ENCODE peak calls at places on chromosomes 5 and 9, in five cellular contexts. One of them, this sample, is unnamed.

GRCh38 chr5:157820593-157821252 is 38.2 kb downstream of the CLINT1 start:
- DNase-seq in MM.1S: peak
- DNase-seq in cardiac muscle cell: peak
- DNase-seq in AG09319: peak
- DNase-seq in upper lobe of right lung: no peak
- DNase-seq in this sample: peak

GRCh38 chr5:156328176-156328575 is 1.2 kb downstream of the SGCD start:
- DNase-seq in MM.1S: no peak
- DNase-seq in cardiac muscle cell: no peak
- DNase-seq in AG09319: no peak
- DNase-seq in upper lobe of right lung: no peak
- DNase-seq in this sample: no peak

GRCh38 chr5:41109186-41109585 is 38.0 kb upstream of the MROH2B start:
- DNase-seq in MM.1S: no peak
- DNase-seq in cardiac muscle cell: no peak
- DNase-seq in AG09319: no peak
- DNase-seq in upper lobe of right lung: no peak
- DNase-seq in this sample: peak

GRCh38 chr5:65078331-65078730 is 309.6 kb downstream of the CWC27 start:
- DNase-seq in MM.1S: no peak
- DNase-seq in cardiac muscle cell: no peak
- DNase-seq in AG09319: no peak
- DNase-seq in upper lobe of right lung: no peak
- DNase-seq in this sample: peak

GRCh38 chr9:75027187-75028107 is 646 bp downstream of the CARNMT1 start:
- DNase-seq in MM.1S: peak
- DNase-seq in cardiac muscle cell: peak
- DNase-seq in AG09319: no peak
- DNase-seq in upper lobe of right lung: peak
- DNase-seq in this sample: peak

GRCh38 chr9:76423216-76424177 is 29.3 kb upstream of the RFK start:
- DNase-seq in MM.1S: no peak
- DNase-seq in cardiac muscle cell: no peak
- DNase-seq in AG09319: no peak
- DNase-seq in upper lobe of right lung: no peak
- DNase-seq in this sample: no peak

GRCh38 chr5:75668988-75669760 is 48.1 kb downstream of the POC5 start:
- DNase-seq in MM.1S: peak
- DNase-seq in cardiac muscle cell: peak
- DNase-seq in AG09319: no peak
- DNase-seq in upper lobe of right lung: no peak
- DNase-seq in this sample: peak

GRCh38 chr9:14565352-14565956 is 127.8 kb downstream of the ZDHHC21 start:
- DNase-seq in MM.1S: no peak
- DNase-seq in cardiac muscle cell: no peak
- DNase-seq in AG09319: no peak
- DNase-seq in upper lobe of right lung: no peak
- DNase-seq in this sample: no peak

GRCh38 chr5:172383231-172383802 is 71.0 kb downstream of the SH3PXD2B start:
- DNase-seq in MM.1S: no peak
- DNase-seq in cardiac muscle cell: peak
- DNase-seq in AG09319: no peak
- DNase-seq in upper lobe of right lung: no peak
- DNase-seq in this sample: peak

GRCh38 chr5:15752886-15753285 is 252.9 kb downstream of the FBXL7 start:
- DNase-seq in MM.1S: no peak
- DNase-seq in cardiac muscle cell: peak
- DNase-seq in AG09319: no peak
- DNase-seq in upper lobe of right lung: no peak
- DNase-seq in this sample: peak

GRCh38 chr5:169945831-169946261 is 34.4 kb downstream of the INSYN2B start:
- DNase-seq in MM.1S: no peak
- DNase-seq in cardiac muscle cell: peak
- DNase-seq in AG09319: peak
- DNase-seq in upper lobe of right lung: no peak
- DNase-seq in this sample: peak

GRCh38 chr5:154049685-154050084 is 10.9 kb downstream of the MFAP3 start:
- DNase-seq in MM.1S: no peak
- DNase-seq in cardiac muscle cell: no peak
- DNase-seq in AG09319: no peak
- DNase-seq in upper lobe of right lung: no peak
- DNase-seq in this sample: no peak

GRCh38 chr5:80220268-80220897 is 35.5 kb downstream of the SERINC5 start:
- DNase-seq in MM.1S: no peak
- DNase-seq in cardiac muscle cell: no peak
- DNase-seq in AG09319: no peak
- DNase-seq in upper lobe of right lung: no peak
- DNase-seq in this sample: no peak

GRCh38 chr5:41788800-41789395 is 81.3 kb downstream of the OXCT1 start:
- DNase-seq in MM.1S: no peak
- DNase-seq in cardiac muscle cell: peak
- DNase-seq in AG09319: peak
- DNase-seq in upper lobe of right lung: no peak
- DNase-seq in this sample: peak

GRCh38 chr9:87842878-87843585 is 39.6 kb upstream of the SPATA31E1 start:
- DNase-seq in MM.1S: no peak
- DNase-seq in cardiac muscle cell: no peak
- DNase-seq in AG09319: no peak
- DNase-seq in upper lobe of right lung: no peak
- DNase-seq in this sample: no peak

GRCh38 chr5:180130876-180131740 is 59.5 kb upstream of the RNF130 start:
- DNase-seq in MM.1S: no peak
- DNase-seq in cardiac muscle cell: no peak
- DNase-seq in AG09319: no peak
- DNase-seq in upper lobe of right lung: peak
- DNase-seq in this sample: peak

GRCh38 chr9:36316629-36317317 is 58.5 kb upstream of the GNE start:
- DNase-seq in MM.1S: no peak
- DNase-seq in cardiac muscle cell: peak
- DNase-seq in AG09319: no peak
- DNase-seq in upper lobe of right lung: no peak
- DNase-seq in this sample: peak

GRCh38 chr5:21792736-21793135 is 1060.4 kb downstream of the CDH12 start:
- DNase-seq in MM.1S: no peak
- DNase-seq in cardiac muscle cell: no peak
- DNase-seq in AG09319: no peak
- DNase-seq in upper lobe of right lung: no peak
- DNase-seq in this sample: peak

GRCh38 chr5:59503223-59503622 is 390.3 kb downstream of the PDE4D start:
- DNase-seq in MM.1S: no peak
- DNase-seq in cardiac muscle cell: no peak
- DNase-seq in AG09319: no peak
- DNase-seq in upper lobe of right lung: no peak
- DNase-seq in this sample: peak

GRCh38 chr5:32471784-32472183 is 27.2 kb upstream of the ZFR start:
- DNase-seq in MM.1S: no peak
- DNase-seq in cardiac muscle cell: no peak
- DNase-seq in AG09319: no peak
- DNase-seq in upper lobe of right lung: no peak
- DNase-seq in this sample: no peak

GRCh38 chr9:93062364-93062763 is 3.9 kb downstream of the SUSD3 start:
- DNase-seq in MM.1S: no peak
- DNase-seq in cardiac muscle cell: no peak
- DNase-seq in AG09319: no peak
- DNase-seq in upper lobe of right lung: no peak
- DNase-seq in this sample: no peak

GRCh38 chr5:110851357-110851756 is 112.5 kb downstream of the SLC25A46 start:
- DNase-seq in MM.1S: no peak
- DNase-seq in cardiac muscle cell: no peak
- DNase-seq in AG09319: no peak
- DNase-seq in upper lobe of right lung: no peak
- DNase-seq in this sample: peak

GRCh38 chr5:18032744-18033143 is 398.5 kb downstream of the TAF11L14 start:
- DNase-seq in MM.1S: no peak
- DNase-seq in cardiac muscle cell: no peak
- DNase-seq in AG09319: no peak
- DNase-seq in upper lobe of right lung: no peak
- DNase-seq in this sample: no peak

GRCh38 chr5:9720361-9720760 is 90.2 kb upstream of the TAS2R1 start:
- DNase-seq in MM.1S: no peak
- DNase-seq in cardiac muscle cell: no peak
- DNase-seq in AG09319: no peak
- DNase-seq in upper lobe of right lung: no peak
- DNase-seq in this sample: no peak

GRCh38 chr5:148421661-148422060 is 37.9 kb downstream of the FBXO38 start:
- DNase-seq in MM.1S: no peak
- DNase-seq in cardiac muscle cell: no peak
- DNase-seq in AG09319: no peak
- DNase-seq in upper lobe of right lung: no peak
- DNase-seq in this sample: no peak

GRCh38 chr5:35626108-35626507 is 8.4 kb downstream of the SPEF2 start:
- DNase-seq in MM.1S: no peak
- DNase-seq in cardiac muscle cell: no peak
- DNase-seq in AG09319: no peak
- DNase-seq in upper lobe of right lung: no peak
- DNase-seq in this sample: no peak

This sample was measured in choroid plexus epithelial cell.